ENCODE peak calls at places on chromosomes 2 and 18, in nine cellular contexts. N is IMR-90; B is H7; L is fibroblast of pulmonary artery; J is CD8-positive, alpha-beta T cell; O is ascending aorta; T is CD8-positive, alpha-beta memory T cell; X is GM23248; G is adipocyte. Q is an unnamed sample.

GRCh38 chr2:211745295-211746097 is 793.1 kb downstream of the ERBB4 start:
- DNase-seq in N (peak; percentile 49), B (peak; percentile 50), T (no peak), X (peak; percentile 75), J (no peak), L (peak; percentile 72), O (no peak), G (peak; percentile 86), Q (peak; percentile 45)

GRCh38 chr2:105078906-105079305 is 41.0 kb downstream of the MRPS9 start:
- DNase-seq in B (no peak), X (no peak), L (peak; percentile 45), T (no peak), G (peak; percentile 6), J (no peak), O (no peak), N (peak; percentile 52), Q (no peak)

GRCh38 chr2:232230557-232230956 is 148.0 kb upstream of the ALPP start:
- DNase-seq in J (no peak), N (peak; percentile 17), B (peak; percentile 60), X (peak; percentile 53), G (no peak), T (no peak), L (peak; percentile 24), O (no peak), Q (no peak)

GRCh38 chr2:82344670-82345069 is 2040.1 kb upstream of the LRRTM1 start:
- DNase-seq in J (no peak), L (peak; percentile 40), N (no peak), T (no peak), G (no peak), B (peak; percentile 11), O (no peak), X (no peak), Q (no peak)

GRCh38 chr2:15687720-15688119 is 96.1 kb downstream of the DDX1 start:
- DNase-seq in J (no peak), L (no peak), G (no peak), B (no peak), N (no peak), X (no peak), O (no peak), T (no peak), Q (no peak)

GRCh38 chr2:211512746-211513145 is 956.3 kb downstream of the CPS1 start:
- DNase-seq in N (no peak), L (no peak), B (no peak), J (no peak), O (no peak), T (no peak), X (no peak), G (no peak), Q (no peak)

GRCh38 chr18:76475450-76476203 is 19.4 kb downstream of the ZNF516 start:
- DNase-seq in L (no peak), B (no peak), N (no peak), J (no peak), G (no peak), O (no peak), T (no peak), X (no peak), Q (no peak)

GRCh38 chr18:32909798-32910561 is 137.2 kb upstream of the KLHL14 start:
- DNase-seq in B (no peak), N (no peak), G (no peak), J (no peak), X (no peak), O (no peak), T (no peak), L (no peak), Q (no peak)

GRCh38 chr2:71727562-71727961 is 274.2 kb downstream of the DYSF start:
- DNase-seq in G (no peak), O (no peak), L (no peak), N (no peak), J (no peak), T (no peak), X (peak; percentile 41), B (no peak), Q (peak; percentile 57)

GRCh38 chr2:36889782-36890181 is 76.6 kb downstream of the STRN start:
- DNase-seq in J (no peak), T (no peak), L (peak; percentile 91), X (peak; percentile 97), N (peak; percentile 99), O (no peak), B (no peak), G (peak; percentile 92), Q (peak; percentile 97)

DNA sequence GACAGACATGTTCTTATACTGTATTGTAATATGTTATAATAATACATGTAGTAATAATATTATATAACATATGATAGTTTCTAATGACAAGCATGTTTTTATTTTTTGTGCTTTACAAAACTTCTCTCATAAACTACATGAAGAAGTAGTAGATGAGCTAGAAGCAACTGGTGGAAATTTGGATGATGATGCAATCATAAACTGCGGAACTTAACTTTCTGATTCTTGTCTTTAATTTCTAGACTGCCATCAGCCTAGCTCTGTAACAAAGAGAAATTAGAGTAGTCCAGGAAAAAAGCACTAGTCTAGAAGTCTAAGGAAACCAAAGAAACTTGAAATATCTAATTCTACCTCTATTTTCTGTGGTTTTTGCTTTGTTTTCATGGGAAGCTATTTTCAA is 71.0 kb upstream of the SPATS2L start:
- DNase-seq in L (no peak), B (no peak), T (no peak), N (no peak), G (no peak), J (no peak), O (no peak), X (no peak), Q (no peak)
- H3K4me3 ChIP-seq in L (no peak overlapping the region), B (no peak overlapping the region), T (no peak overlapping the region), N (no peak overlapping the region), G (no peak overlapping the region), J (no peak overlapping the region), O (no peak overlapping the region), X (no peak overlapping the region), Q (no peak overlapping the region)

DNA sequence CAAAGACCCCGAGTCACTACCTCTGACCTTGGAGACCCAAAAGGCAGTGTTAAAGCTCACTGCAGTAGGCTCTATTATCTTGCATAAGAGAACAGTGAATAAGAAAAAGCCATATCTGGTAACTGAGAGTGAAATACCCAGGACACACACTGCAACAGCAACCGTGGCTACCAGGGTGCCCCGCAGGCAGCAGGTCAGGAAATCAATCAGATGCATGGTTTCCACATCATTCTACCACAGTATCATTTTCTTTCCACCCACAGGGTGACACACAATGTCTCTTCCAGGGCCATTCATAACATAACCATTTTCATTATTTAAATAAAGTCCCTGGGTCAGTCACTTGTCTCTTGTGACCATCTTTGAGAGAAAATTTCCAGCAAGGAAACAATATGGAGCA is 131.3 kb downstream of the CCBE1 start:
- DNase-seq in B (no peak), T (no peak), N (peak; percentile 22), O (no peak), X (peak; percentile 7), J (no peak), L (peak; percentile 23), G (no peak), Q (no peak)
- H3K4me3 ChIP-seq in B (no peak overlapping the region), T (no peak overlapping the region), N (no peak overlapping the region), O (no peak overlapping the region), X (no peak overlapping the region), J (no peak overlapping the region), L (no peak overlapping the region), G (no peak overlapping the region), Q (no peak overlapping the region)

DNA sequence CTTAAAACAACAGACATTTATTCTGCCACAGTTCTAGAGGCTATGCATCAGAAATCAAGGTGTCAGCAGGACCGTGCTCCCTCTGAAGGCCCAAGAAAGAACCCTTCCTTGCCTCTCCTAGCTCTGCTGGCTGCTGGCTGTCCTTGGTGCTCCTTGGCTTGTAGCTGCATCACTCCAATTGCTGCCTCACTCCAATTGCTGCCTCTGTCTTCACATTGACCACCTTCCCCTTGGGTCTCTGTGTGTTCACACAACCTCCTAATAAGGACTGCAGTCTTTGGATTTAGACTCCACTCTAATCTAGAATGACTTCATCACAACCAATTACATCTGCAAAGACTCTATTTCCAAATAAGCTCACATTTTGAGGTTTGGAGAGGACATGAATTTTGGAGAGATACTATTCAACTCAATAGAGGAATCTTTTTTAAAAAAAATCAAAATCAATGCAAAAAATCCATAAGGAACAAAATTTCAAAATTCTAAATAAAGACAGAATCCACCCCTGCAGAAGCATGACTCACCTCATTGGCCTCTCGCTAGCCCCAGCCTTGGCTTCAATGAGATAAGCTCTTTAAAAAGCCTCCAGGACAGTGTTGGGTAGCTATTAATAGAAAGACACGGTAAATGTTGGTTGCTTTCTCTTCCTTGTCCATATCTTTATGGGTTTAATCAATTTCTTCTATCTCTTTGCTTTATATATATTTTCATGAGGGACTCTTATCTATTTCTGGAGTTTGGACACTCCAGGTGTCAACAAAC is 267.6 kb upstream of the MGAT5 start:
- DNase-seq in J (no peak), N (peak; percentile 82), T (no peak), B (no peak), G (peak; percentile 77), O (no peak), L (peak; percentile 4), X (peak; percentile 36), Q (no peak)
- H3K4me3 ChIP-seq in J (no peak overlapping the region), N (no peak overlapping the region), T (no peak overlapping the region), B (no peak overlapping the region), G (peak overlapping the region; percentile 23), O (no peak overlapping the region), L (no peak overlapping the region), X (no peak overlapping the region), Q (no peak overlapping the region)

GRCh38 chr2:142877265-142877756 is at the start of gene KYNU:
- DNase-seq in L (peak; percentile 26), B (no peak), J (no peak), T (no peak), X (peak; percentile 13), O (no peak), N (peak; percentile 33), G (no peak), Q (peak; percentile 13)

GRCh38 chr2:142881619-142882018 is 4.2 kb downstream of the KYNU start:
- DNase-seq in G (no peak), B (no peak), J (no peak), T (no peak), O (no peak), L (no peak), N (no peak), X (no peak), Q (no peak)

GRCh38 chr2:142880275-142880674 is 2.8 kb downstream of the KYNU start:
- DNase-seq in B (no peak), J (no peak), T (no peak), N (peak; percentile 92), X (peak; percentile 87), L (peak; percentile 57), O (no peak), G (peak; percentile 52), Q (peak; percentile 72)

GRCh38 chr2:142878061-142878741 is 737 bp downstream of the KYNU start:
- DNase-seq in X (no peak), L (no peak), B (no peak), N (no peak), O (no peak), G (no peak), T (no peak), J (no peak), Q (no peak)

DNA sequence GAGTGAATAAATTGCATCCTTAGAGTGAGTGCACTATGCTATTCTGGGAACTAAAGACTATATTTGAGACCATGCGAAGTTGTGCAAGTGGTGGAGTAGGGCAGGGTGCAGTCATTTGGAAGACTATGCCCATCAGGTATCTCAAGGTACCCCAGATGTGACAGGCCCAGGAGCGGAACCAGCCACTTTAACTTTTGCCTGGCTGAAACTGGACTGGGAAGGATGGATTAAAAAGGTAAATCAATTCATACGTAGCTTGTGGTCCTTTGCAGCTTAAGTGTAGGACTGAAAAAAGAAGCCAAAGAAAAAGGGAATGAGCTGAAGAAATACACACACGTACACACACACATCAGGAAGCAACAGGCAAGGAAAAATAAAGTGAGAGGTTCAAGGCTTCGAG is 1.7 kb downstream of the KYNU start:
- DNase-seq in L (no peak), X (no peak), O (no peak), N (no peak), J (no peak), G (no peak), T (no peak), B (no peak), Q (no peak)
- H3K4me3 ChIP-seq in L (no peak overlapping the region), X (no peak overlapping the region), O (no peak overlapping the region), N (no peak overlapping the region), J (no peak overlapping the region), G (no peak overlapping the region), T (no peak overlapping the region), B (no peak overlapping the region), Q (no peak overlapping the region)

Q was measured in mammary epithelial cell.